ENCODE peak calls at places on chromosomes 12 and 14, in seven cellular contexts. F is nephron progenitor cell, R is uterus, H is adrenal gland, Y is neural crest cell, D is body of pancreas, N is breast epithelium. M is an unnamed sample.
A peak's percentile ranks its signal among the peaks of the same experiment; 100 is the strongest.

GRCh38 chr14:93976477-93977057 is at the start of gene ASB2:
- DNase-seq in F (no peak), R (peak; percentile 83), H (no peak), Y (no peak), D (no peak), N (no peak), M (no peak)

GRCh38 chr12:182381-182883 is 31.5 kb downstream of the SLC6A12 start:
- DNase-seq in F (no peak), R (no peak), H (no peak), Y (no peak), D (no peak), N (no peak), M (no peak)

GRCh38 chr14:93232159-93232558 is 25.1 kb downstream of the UBR7 start:
- DNase-seq in F (no peak), R (no peak), H (no peak), Y (no peak), D (no peak), N (no peak), M (no peak)

GRCh38 chr12:47155457-47156166 is 75.9 kb upstream of the AMIGO2 start:
- DNase-seq in F (no peak), R (no peak), H (peak; percentile 37), Y (no peak), D (no peak), N (no peak), M (no peak)

GRCh38 chr12:57614178-57614947 is 3.1 kb downstream of the ARHGEF25 start:
- DNase-seq in F (peak; percentile 29), R (peak; percentile 59), H (no peak), Y (no peak), D (no peak), N (no peak), M (no peak)

GRCh38 chr12:20868277-20868676 is 57.8 kb downstream of the SLCO1B3 start:
- DNase-seq in F (no peak), R (no peak), H (no peak), Y (no peak), D (no peak), N (no peak), M (no peak)

GRCh38 chr12:130689408-130690405 is 26.4 kb downstream of the RIMBP2 start:
- DNase-seq in F (no peak), R (no peak), H (no peak), Y (no peak), D (no peak), N (no peak), M (no peak)

GRCh38 chr12:11958216-11959091 is 112.3 kb upstream of the BCL2L14 start:
- DNase-seq in F (no peak), R (no peak), H (no peak), Y (no peak), D (no peak), N (no peak), M (no peak)

GRCh38 chr14:70514168-70515069 is 20.4 kb downstream of the ADAM20 start:
- DNase-seq in F (no peak), R (no peak), H (no peak), Y (no peak), D (no peak), N (no peak), M (no peak)

GRCh38 chr12:92080390-92081285 is 65.0 kb downstream of the BTG1 start:
- DNase-seq in F (no peak), R (no peak), H (no peak), Y (no peak), D (no peak), N (no peak), M (no peak)

GRCh38 chr12:72269491-72269890 is 2.7 kb upstream of the TRHDE start:
- DNase-seq in F (no peak), R (no peak), H (no peak), Y (no peak), D (no peak), N (no peak), M (no peak)

GRCh38 chr12:66931091-66931490 is 252.2 kb upstream of the GRIP1 start:
- DNase-seq in F (no peak), R (no peak), H (no peak), Y (no peak), D (no peak), N (no peak), M (no peak)

GRCh38 chr12:19750116-19750644 is 310.9 kb downstream of the AEBP2 start:
- DNase-seq in F (no peak), R (no peak), H (no peak), Y (no peak), D (no peak), N (no peak), M (no peak)

GRCh38 chr14:54622189-54622958 is 55.4 kb downstream of the SAMD4A start:
- DNase-seq in F (no peak), R (no peak), H (no peak), Y (no peak), D (no peak), N (no peak), M (no peak)

GRCh38 chr12:53174881-53175491 is 5.5 kb upstream of the ZNF740 start:
- DNase-seq in F (no peak), R (no peak), H (peak; percentile 63), Y (no peak), D (peak; percentile 37), N (peak; percentile 54), M (no peak)

GRCh38 chr14:65187421-65188049 is 85.2 kb upstream of the MAX start:
- DNase-seq in F (no peak), R (no peak), H (no peak), Y (no peak), D (no peak), N (no peak), M (no peak)

GRCh38 chr12:15404485-15404884 is 82.2 kb downstream of the PTPRO start:
- DNase-seq in F (no peak), R (no peak), H (no peak), Y (no peak), D (no peak), N (no peak), M (no peak)

GRCh38 chr12:65699251-65699650 is 125.0 kb upstream of the HMGA2 start:
- DNase-seq in F (no peak), R (no peak), H (no peak), Y (no peak), D (no peak), N (no peak), M (no peak)

DNA sequence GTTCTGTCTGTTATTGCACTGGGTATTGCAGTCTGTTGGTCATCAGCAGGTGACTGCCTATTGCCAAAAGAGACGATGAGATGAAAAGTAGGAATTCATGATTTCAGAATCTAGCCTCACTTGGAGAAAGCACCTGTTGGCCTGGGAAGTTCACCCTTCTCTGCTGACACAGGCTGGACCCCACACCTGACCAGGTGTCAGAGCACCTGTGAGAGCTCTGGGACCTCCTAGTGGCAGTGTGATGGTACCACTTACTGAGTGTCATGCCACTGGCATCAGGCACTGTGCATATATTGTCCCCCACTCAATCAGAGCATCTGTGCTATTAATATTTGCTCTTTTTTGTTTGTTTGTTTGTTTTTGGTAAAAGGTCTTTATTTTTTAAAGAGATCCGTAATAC is 68.0 kb downstream of the RASSF3 start:
- DNase-seq in F (no peak), R (no peak), H (no peak), Y (no peak), D (no peak), N (no peak), M (no peak)
- TF ChIP-seq CTCF in F (no peak), R (no peak), H (no peak), Y (no peak), D (peak; percentile 16), N (no peak), M (no peak)

GRCh38 chr14:86462193-86462592 is 932.2 kb downstream of the FLRT2 start:
- DNase-seq in F (no peak), R (no peak), H (peak; percentile 28), Y (no peak), D (peak; percentile 17), N (no peak), M (no peak)
- TF ChIP-seq CTCF in F (peak; percentile 12), R (no peak), H (peak; percentile 21), Y (peak; percentile 52), D (peak; percentile 55), N (no peak), M (no peak)

DNA sequence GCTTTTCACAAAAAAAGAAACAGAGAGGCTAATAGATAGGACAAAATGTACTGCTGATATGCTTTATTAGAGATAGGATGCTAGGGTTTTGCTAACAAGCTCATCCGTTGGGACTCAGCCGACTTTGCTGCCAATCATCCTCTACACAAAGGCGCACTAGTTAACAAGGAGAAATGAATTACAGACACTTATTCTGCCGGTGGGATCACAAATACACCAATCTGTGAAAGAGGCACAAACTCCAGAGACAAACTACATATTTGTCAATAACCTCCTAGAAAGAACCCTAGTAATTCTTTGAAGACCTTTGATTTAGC is 285.4 kb upstream of the G2E3 start:
- DNase-seq in F (no peak), R (no peak), H (no peak), Y (no peak), D (no peak), N (no peak), M (no peak)
- TF ChIP-seq CTCF in F (no peak), R (no peak), H (no peak), Y (no peak), D (no peak), N (no peak), M (no peak)

GRCh38 chr12:49921299-49921698 is 17.6 kb upstream of the FAIM2 start:
- DNase-seq in F (no peak), R (no peak), H (no peak), Y (no peak), D (no peak), N (no peak), M (no peak)

GRCh38 chr12:49921936-49922335 is 18.2 kb upstream of the FAIM2 start:
- DNase-seq in F (no peak), R (no peak), H (no peak), Y (no peak), D (peak; percentile 11), N (no peak), M (no peak)

GRCh38 chr12:49922349-49923034 is 18.8 kb upstream of the FAIM2 start:
- DNase-seq in F (no peak), R (no peak), H (peak; percentile 42), Y (no peak), D (peak; percentile 27), N (no peak), M (no peak)

GRCh38 chr12:49920915-49921286 is 17.2 kb upstream of the FAIM2 start:
- DNase-seq in F (no peak), R (no peak), H (no peak), Y (no peak), D (peak; percentile 4), N (no peak), M (no peak)

DNA sequence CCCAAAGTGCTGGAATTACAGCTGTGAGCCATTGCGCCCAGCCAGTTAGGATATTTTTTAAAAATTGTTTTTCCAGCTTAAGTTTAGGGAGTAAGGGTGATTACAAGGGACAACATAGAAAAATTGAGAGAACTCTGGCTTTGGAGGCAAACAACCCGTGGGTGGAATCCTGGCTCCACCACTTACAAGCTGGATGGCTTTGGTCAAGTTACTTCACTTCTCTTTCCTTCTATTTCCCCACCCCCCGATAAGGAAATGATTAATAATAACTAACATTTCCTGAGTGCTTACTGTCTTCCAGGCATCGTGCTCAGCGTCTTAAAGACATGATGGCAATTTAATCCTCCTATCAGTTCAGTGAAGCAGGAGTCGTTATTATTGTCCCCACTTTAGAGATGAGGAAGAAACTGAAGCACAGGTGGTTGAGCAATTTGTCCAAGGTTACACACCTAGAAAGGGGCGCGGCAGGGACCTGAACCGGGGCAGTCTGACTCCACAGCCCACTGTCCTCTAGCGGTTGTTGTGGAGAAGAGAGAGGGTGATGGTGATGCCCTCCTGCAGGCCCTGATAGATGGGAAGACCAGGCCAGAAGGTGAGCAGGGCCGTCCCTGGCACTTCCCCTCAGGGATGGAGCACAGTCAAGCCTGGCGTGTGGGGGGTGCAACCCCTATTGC is 16.7 kb upstream of the FAIM2 start:
- DNase-seq in F (no peak), R (peak; percentile 15), H (peak; percentile 18), Y (no peak), D (peak; percentile 8), N (peak; percentile 30), M (no peak)
- TF ChIP-seq CTCF in F (no peak), R (no peak), H (no peak), Y (no peak), D (no peak), N (no peak), M (no peak)

M was measured in omental fat pad.